ENCODE peak calls at places on chromosomes 16 and 17, in eight cellular contexts. P is sigmoid colon, B is HCT116, W is breast epithelium, M is spleen, L is stomach, N is H1, K is prostate gland. D is an unnamed sample.

GRCh38 chr17:63370696-63371095 is 75.4 kb downstream of the CYB561 start:
- DNase-seq in L (no peak), M (no peak), N (no peak), P (no peak), B (no peak), W (no peak), K (no peak), D (no peak)

GRCh38 chr16:53043986-53044571 is 8.6 kb downstream of the CHD9NB start:
- DNase-seq in N (peak), M (no peak), L (no peak), W (no peak), B (no peak), P (no peak), K (peak), D (peak)

GRCh38 chr17:21674242-21674731 is 18.0 kb upstream of the KCNJ18 start:
- DNase-seq in P (peak), K (no peak), W (no peak), N (no peak), B (no peak), M (peak), L (no peak), D (no peak)

GRCh38 chr16:69306031-69306430 is 5.1 kb upstream of the VPS4A start:
- DNase-seq in M (no peak), L (no peak), N (no peak), B (no peak), P (no peak), K (no peak), W (no peak), D (no peak)

GRCh38 chr16:49410226-49410625 is 36.6 kb downstream of the C16orf78 start:
- DNase-seq in N (no peak), W (no peak), B (no peak), L (no peak), P (peak), M (no peak), K (no peak), D (no peak)

GRCh38 chr17:78241277-78242023 is 10.0 kb downstream of the TMEM235 start:
- DNase-seq in P (no peak), W (no peak), N (no peak), K (no peak), B (peak), M (no peak), L (no peak), D (no peak)

GRCh38 chr16:77439106-77439505 is 4.3 kb upstream of the ADAMTS18 start:
- DNase-seq in P (no peak), B (no peak), N (no peak), K (no peak), L (no peak), W (no peak), M (no peak), D (no peak)

GRCh38 chr17:81083125-81083765 is 48.3 kb downstream of the BAIAP2 start:
- DNase-seq in W (peak), K (peak), B (no peak), L (peak), N (no peak), P (no peak), M (peak), D (no peak)

GRCh38 chr16:4461250-4462085 is 13.0 kb downstream of the NMRAL1 start:
- DNase-seq in K (no peak), L (no peak), N (no peak), B (no peak), W (no peak), P (no peak), M (no peak), D (no peak)

GRCh38 chr17:82844796-82845162 is 5.0 kb upstream of the ZNF750 start:
- DNase-seq in K (no peak), P (no peak), N (no peak), W (no peak), B (no peak), M (peak), L (no peak), D (no peak)

GRCh38 chr17:48293319-48294192 is 136.5 kb downstream of the SKAP1 start:
- DNase-seq in W (no peak), L (no peak), K (no peak), N (no peak), P (no peak), M (no peak), B (no peak), D (no peak)

GRCh38 chr16:82176204-82176603 is 6.2 kb upstream of the MPHOSPH6 start:
- DNase-seq in K (no peak), L (no peak), W (no peak), B (no peak), M (no peak), P (no peak), N (no peak), D (no peak)

GRCh38 chr16:51392651-51393187 is 241.6 kb upstream of the SALL1 start:
- DNase-seq in N (no peak), B (no peak), M (no peak), L (no peak), K (no peak), P (no peak), W (no peak), D (no peak)

GRCh38 chr17:40422990-40423611 is 5.4 kb upstream of the TOP2A start:
- DNase-seq in P (no peak), K (no peak), L (no peak), N (no peak), B (peak), W (peak), M (no peak), D (no peak)

GRCh38 chr16:56689171-56689570 is 6.9 kb downstream of the MT1X start:
- DNase-seq in N (no peak), L (no peak), W (no peak), K (no peak), B (no peak), P (no peak), M (no peak), D (no peak)

GRCh38 chr17:80265205-80266068 is 4.8 kb downstream of the RNF213 start:
- DNase-seq in K (no peak), L (no peak), B (no peak), N (no peak), W (no peak), M (no peak), P (no peak), D (no peak)

GRCh38 chr17:54347495-54347894 is 524.8 kb downstream of the KIF2B start:
- DNase-seq in B (no peak), M (no peak), P (no peak), L (no peak), N (no peak), W (no peak), K (no peak), D (no peak)

GRCh38 chr16:58519707-58520106 is 4.4 kb downstream of the SETD6 start:
- DNase-seq in K (no peak), N (no peak), L (no peak), B (no peak), P (no peak), M (no peak), W (no peak), D (no peak)

GRCh38 chr16:58516768-58517107 is 1.4 kb downstream of the SETD6 start:
- DNase-seq in P (no peak), M (no peak), N (no peak), W (no peak), B (no peak), L (no peak), K (no peak), D (no peak)

GRCh38 chr16:58515871-58516767 is 802 bp downstream of the SETD6 start:
- DNase-seq in N (no peak), W (peak), P (peak), K (no peak), L (peak), B (no peak), M (peak), D (peak)

GRCh38 chr16:58518980-58519368 is 3.7 kb downstream of the SETD6 start:
- DNase-seq in K (no peak), N (no peak), L (no peak), B (no peak), W (no peak), P (no peak), M (no peak), D (no peak)

GRCh38 chr16:58518083-58518979 is 3.0 kb downstream of the SETD6 start:
- DNase-seq in M (no peak), K (no peak), N (no peak), W (no peak), P (no peak), B (no peak), L (no peak), D (no peak)
- TF ChIP-seq POLR2AphosphoS5 in M (no peak), K (no peak), N (peak), W (no peak), P (no peak), B (no peak), L (no peak), D (no peak)

DNA sequence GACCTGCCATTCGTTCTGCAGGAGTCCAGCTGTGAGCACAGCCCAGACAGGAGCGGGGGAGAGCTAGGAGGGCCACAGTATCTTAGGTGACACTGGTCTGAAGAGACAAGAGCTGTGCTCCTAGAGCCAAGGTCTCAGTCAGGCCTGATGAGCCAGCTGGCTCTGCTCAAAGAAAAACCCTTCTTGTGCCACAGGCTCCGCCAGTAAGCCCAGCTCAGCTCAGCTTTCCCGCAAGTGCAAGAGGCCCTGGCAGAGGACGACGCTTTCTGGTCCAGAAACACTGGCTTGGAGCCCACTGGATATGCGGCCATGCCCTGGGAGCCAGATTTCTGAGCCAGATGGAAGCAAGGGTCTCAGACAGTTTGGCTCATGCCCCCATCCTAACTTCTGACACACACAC is 23.9 kb downstream of the PEMT start:
- DNase-seq in M (no peak), W (peak), K (peak), L (peak), P (peak), B (no peak), N (no peak), D (no peak)
- TF ChIP-seq POLR2A in M (no peak), W (no peak), K (no peak), L (no peak), P (no peak), B (no peak), N (no peak), D (no peak)

GRCh38 chr16:66359012-66359411 is 7.5 kb upstream of the CDH5 start:
- DNase-seq in W (no peak), M (peak), K (no peak), L (no peak), B (no peak), N (no peak), P (no peak), D (no peak)
- H3K27ac ChIP-seq in W (peak), M (peak), K (no peak), L (peak), B (no peak), N (no peak), P (peak), D (no peak)

GRCh38 chr17:19354123-19354522 is 8.4 kb downstream of the B9D1 start:
- DNase-seq in P (no peak), W (no peak), B (peak), K (no peak), L (no peak), M (no peak), N (no peak), D (no peak)
- TF ChIP-seq POLR2AphosphoS5 in P (no peak), W (no peak), B (no peak), K (no peak), L (no peak), M (no peak), N (no peak), D (no peak)

DNA sequence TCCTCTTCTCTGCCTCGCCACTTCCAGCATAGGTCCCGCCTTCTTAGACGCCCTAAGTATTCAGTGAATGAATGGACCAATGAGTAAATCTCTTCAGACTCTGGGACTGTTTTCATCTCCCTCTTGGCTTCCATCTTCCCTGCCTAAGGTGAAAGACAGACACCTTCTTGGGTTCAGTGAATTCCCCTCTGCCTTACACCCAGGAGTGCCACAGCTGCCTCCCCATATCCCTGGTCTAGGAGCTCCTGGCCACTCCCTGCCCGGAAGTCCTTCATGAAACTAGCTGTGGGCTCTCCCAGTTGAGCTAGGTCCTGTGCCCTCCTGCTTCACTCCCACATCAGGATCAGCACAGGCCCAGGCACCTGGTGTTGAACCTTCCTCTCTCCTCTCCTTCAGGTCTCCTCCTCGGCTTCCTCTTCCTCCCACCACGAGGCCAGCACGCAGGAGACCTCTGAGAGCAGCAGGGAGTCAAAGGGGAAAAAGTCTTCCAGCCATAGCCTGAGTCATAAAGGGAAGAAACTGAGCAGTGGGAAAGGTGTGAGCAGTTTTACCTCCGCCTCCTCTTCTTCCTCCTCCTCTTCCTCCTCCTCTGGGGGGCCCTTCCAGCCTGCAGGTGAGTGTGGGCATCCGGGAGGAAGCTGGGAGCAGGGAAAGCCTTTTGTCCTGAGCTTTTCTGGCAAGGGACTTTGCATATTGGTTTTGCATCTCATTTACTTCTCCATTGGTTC is 10.3 kb downstream of the MLLT6 start:
- DNase-seq in B (no peak), N (no peak), L (no peak), W (no peak), P (no peak), M (no peak), K (no peak), D (no peak)
- TF ChIP-seq POLR2A in B (no peak), N (no peak), L (no peak), W (no peak), P (no peak), M (no peak), K (no peak), D (no peak)

GRCh38 chr17:59754547-59754946 is 47.1 kb downstream of the VMP1 start:
- DNase-seq in M (no peak), B (peak), K (no peak), N (no peak), L (no peak), P (no peak), W (no peak), D (no peak)

GRCh38 chr17:59756236-59756818 is 48.9 kb downstream of the VMP1 start:
- DNase-seq in B (peak), L (no peak), W (no peak), N (no peak), K (no peak), M (no peak), P (no peak), D (no peak)

GRCh38 chr17:59760164-59760563 is 52.7 kb downstream of the VMP1 start:
- DNase-seq in P (no peak), L (no peak), M (no peak), K (no peak), N (no peak), B (no peak), W (no peak), D (no peak)

GRCh38 chr17:59757881-59758385 is 50.5 kb downstream of the VMP1 start:
- DNase-seq in K (no peak), W (no peak), M (no peak), B (no peak), P (no peak), L (no peak), N (no peak), D (no peak)

DNA sequence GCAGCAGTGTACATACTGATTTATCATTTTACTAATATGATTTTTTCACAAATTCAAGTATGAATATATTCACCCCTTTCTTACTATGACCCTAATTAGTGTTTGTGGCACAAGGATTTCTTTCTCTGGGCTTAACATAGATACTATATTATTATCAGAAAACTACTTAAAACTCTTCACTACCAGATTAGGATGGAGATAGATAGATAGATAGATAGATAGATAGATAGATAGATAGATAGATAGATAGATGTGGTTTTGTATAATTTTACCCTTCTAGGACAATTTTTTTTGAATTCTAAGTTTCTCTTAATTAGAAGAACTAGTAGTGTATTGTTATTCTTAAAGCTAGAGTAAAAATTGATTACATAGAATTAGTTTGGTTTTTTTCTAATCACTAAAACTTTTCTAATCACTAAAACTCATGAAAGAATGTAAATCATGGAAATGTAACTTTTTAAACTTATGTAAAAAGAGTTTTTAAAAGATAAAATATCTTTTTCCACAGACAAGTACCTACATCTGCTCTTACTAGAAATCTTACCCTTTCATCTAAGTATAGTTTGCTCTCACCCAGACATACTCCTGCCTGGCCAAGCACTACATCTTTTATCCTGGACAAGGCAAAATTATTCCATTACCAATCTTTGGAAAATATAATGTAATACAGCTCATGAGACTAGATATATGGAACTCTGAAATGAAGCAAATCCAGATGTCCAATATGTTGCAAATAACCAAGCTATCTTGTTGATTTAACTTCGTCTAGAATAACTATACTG is 49.8 kb downstream of the VMP1 start:
- DNase-seq in K (no peak), N (no peak), W (no peak), L (no peak), B (no peak), M (no peak), P (no peak), D (no peak)
- H3K27ac ChIP-seq in K (no peak), N (no peak), W (peak), L (peak), B (peak), M (no peak), P (peak), D (peak)

D was measured in transverse colon.